ENCODE peak calls at places on chromosomes 12 and 14, in nine cellular contexts. N is GM12878, H is stomach, T is SK-N-SH, E is H1, B is suprapubic skin, F is sigmoid colon, G is transverse colon, D is HepG2. P is an unnamed sample. For H3K27me3, the result is how much of the 10 kb centered on the place peaks cover.

GRCh38 chr12:28535216-28535615 is 345.0 kb downstream of the CCDC91 start:
- DNase-seq in N (no peak), H (no peak), T (no peak), E (no peak), B (no peak), F (no peak), G (no peak), D (no peak), P (no peak)

GRCh38 chr12:68831751-68832503 is 23.9 kb downstream of the MDM2 start:
- DNase-seq in N (no peak), H (no peak), T (no peak), E (no peak), B (no peak), F (no peak), G (no peak), D (no peak), P (no peak)

GRCh38 chr12:77734489-77734888 is 96.2 kb upstream of the NAV3 start:
- DNase-seq in N (no peak), H (no peak), T (no peak), E (no peak), B (no peak), F (no peak), G (no peak), D (no peak), P (no peak)

GRCh38 chr14:105622329-105622955 is 96.1 kb downstream of the TMEM121 start:
- DNase-seq in N (no peak), H (no peak), T (no peak), E (no peak), B (no peak), F (no peak), G (no peak), D (no peak), P (no peak)

GRCh38 chr12:10501031-10501430 is 4.7 kb upstream of the EIF2S3B start:
- DNase-seq in N (no peak), H (no peak), T (no peak), E (no peak), B (no peak), F (no peak), G (no peak), D (no peak), P (no peak)

GRCh38 chr12:130754234-130755001 is 38.3 kb upstream of the RIMBP2 start:
- DNase-seq in N (no peak), H (no peak), T (no peak), E (no peak), B (no peak), F (peak), G (no peak), D (no peak), P (no peak)

GRCh38 chr12:3263939-3264699 is 186.9 kb downstream of the TSPAN9 start:
- DNase-seq in N (no peak), H (no peak), T (peak), E (no peak), B (no peak), F (no peak), G (no peak), D (no peak), P (no peak)

GRCh38 chr12:78118486-78118885 is 287.8 kb downstream of the NAV3 start:
- DNase-seq in N (no peak), H (no peak), T (no peak), E (no peak), B (no peak), F (no peak), G (no peak), D (no peak), P (no peak)

GRCh38 chr12:74051848-74052247 is 485.8 kb upstream of the ATXN7L3B start:
- DNase-seq in N (no peak), H (no peak), T (no peak), E (no peak), B (no peak), F (no peak), G (no peak), D (no peak), P (no peak)

GRCh38 chr12:1592444-1593231 is 1.7 kb downstream of the FBXL14 start:
- DNase-seq in N (no peak), H (no peak), T (peak), E (no peak), B (no peak), F (peak), G (peak), D (no peak), P (peak)

GRCh38 chr14:77955816-77956796 is 156.2 kb downstream of the ADCK1 start:
- DNase-seq in N (no peak), H (no peak), T (no peak), E (no peak), B (no peak), F (no peak), G (no peak), D (no peak), P (no peak)

GRCh38 chr12:31362759-31363415 is 36.9 kb upstream of the SINHCAF start:
- DNase-seq in N (peak), H (peak), T (no peak), E (no peak), B (no peak), F (no peak), G (peak), D (peak), P (no peak)

GRCh38 chr12:115255257-115255656 is 571.3 kb upstream of the TBX3 start:
- DNase-seq in N (no peak), H (no peak), T (peak), E (no peak), B (no peak), F (no peak), G (no peak), D (no peak), P (no peak)

GRCh38 chr12:6241495-6241894 is 41.3 kb downstream of the CD9 start:
- DNase-seq in N (no peak), H (peak), T (no peak), E (no peak), B (no peak), F (no peak), G (peak), D (no peak), P (peak)

GRCh38 chr12:68271346-68271745 is 17.9 kb upstream of the IL22 start:
- DNase-seq in N (no peak), H (no peak), T (no peak), E (no peak), B (no peak), F (no peak), G (no peak), D (no peak), P (no peak)

GRCh38 chr12:87238466-87238865 is 790.7 kb downstream of the C12orf50 start:
- DNase-seq in N (no peak), H (no peak), T (no peak), E (no peak), B (no peak), F (no peak), G (no peak), D (no peak), P (no peak)

GRCh38 chr14:95402612-95403011 is 82.9 kb upstream of the CLMN start:
- DNase-seq in N (no peak), H (no peak), T (no peak), E (no peak), B (no peak), F (no peak), G (no peak), D (no peak), P (no peak)

GRCh38 chr14:74583689-74584434 is 28.2 kb downstream of the LTBP2 start:
- DNase-seq in N (no peak), H (no peak), T (no peak), E (no peak), B (no peak), F (peak), G (no peak), D (no peak), P (no peak)

GRCh38 chr14:85421166-85421877 is 108.6 kb upstream of the FLRT2 start:
- DNase-seq in N (no peak), H (no peak), T (no peak), E (no peak), B (no peak), F (no peak), G (no peak), D (no peak), P (no peak)

GRCh38 chr14:30990766-30991165 is 34.7 kb upstream of the AP4S1 start:
- DNase-seq in N (no peak), H (no peak), T (no peak), E (no peak), B (no peak), F (no peak), G (no peak), D (no peak), P (no peak)

GRCh38 chr12:115871714-115872113 is 405.8 kb downstream of the MED13L start:
- DNase-seq in N (no peak), H (no peak), T (peak), E (no peak), B (no peak), F (no peak), G (peak), D (peak), P (no peak)

GRCh38 chr12:48265792-48266191 is 62.7 kb upstream of the OR10AD1 start:
- DNase-seq in N (no peak), H (no peak), T (no peak), E (no peak), B (no peak), F (no peak), G (no peak), D (no peak), P (no peak)

GRCh38 chr14:72582582-72582981 is 311.3 kb downstream of the DPF3 start:
- DNase-seq in N (no peak), H (no peak), T (no peak), E (no peak), B (no peak), F (no peak), G (no peak), D (no peak), P (no peak)

GRCh38 chr14:96824283-96824682 is 27.1 kb downstream of the VRK1 start:
- DNase-seq in N (no peak), H (no peak), T (no peak), E (no peak), B (no peak), F (no peak), G (no peak), D (no peak), P (no peak)

GRCh38 chr12:2756756-2757155 is 38.0 kb upstream of the FKBP4 start:
- DNase-seq in N (no peak), H (no peak), T (no peak), E (no peak), B (no peak), F (no peak), G (no peak), D (no peak), P (no peak)

DNA sequence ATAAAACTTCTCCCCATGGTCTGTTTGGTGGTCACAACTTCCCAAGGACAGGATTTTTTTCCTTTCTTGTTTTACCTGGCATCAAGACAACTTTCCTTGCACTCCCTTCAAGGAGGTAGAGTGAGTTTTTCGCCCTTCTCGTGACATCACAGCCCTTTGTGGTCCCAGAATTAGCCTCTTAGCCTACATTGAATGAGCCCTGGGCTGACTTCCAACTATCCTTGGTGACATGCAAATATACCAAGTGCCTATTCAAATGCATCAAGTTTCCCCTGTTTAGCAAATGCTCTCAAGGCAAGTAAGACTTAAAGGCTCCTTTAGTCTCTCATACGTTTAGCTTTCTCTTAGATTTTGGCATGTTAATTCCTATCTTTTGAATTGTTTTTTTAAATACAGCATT is 36.6 kb downstream of the TC2N start:
- DNase-seq in N (peak), H (peak), T (no peak), E (peak), B (no peak), F (no peak), G (peak), D (no peak), P (peak)
- TF ChIP-seq EP300 in N (no peak), H (no peak), T (no peak), E (no peak), B (no peak), F (no peak), G (no peak), D (no peak), P (no peak)

GRCh38 chr14:104405566-104406226 is 173.9 kb upstream of the C14orf180 start:
- DNase-seq in N (no peak), H (no peak), T (no peak), E (no peak), B (no peak), F (no peak), G (no peak), D (no peak), P (no peak)
- H3K27me3 ChIP-seq in N (under half), H (under half), T (under half), E (under half), B (under half), F (under half), G (under half), D (under half), P (under half)

GRCh38 chr14:50311974-50312733 is at the start of the genes DMAC2L and L2HGDH:
- DNase-seq in N (peak), H (peak), T (peak), E (peak), B (peak), F (peak), G (peak), D (peak), P (peak)
- TF ChIP-seq POLR2AphosphoS5 in N (peak), H (peak), T (peak), E (peak), B (no peak), F (peak), G (peak), D (peak), P (peak)

GRCh38 chr14:25759251-25759650 is 709.3 kb upstream of the STXBP6 start:
- DNase-seq in N (no peak), H (no peak), T (no peak), E (no peak), B (no peak), F (no peak), G (no peak), D (no peak), P (no peak)
- TF ChIP-seq EP300 in N (no peak), H (no peak), T (no peak), E (no peak), B (no peak), F (no peak), G (no peak), D (no peak), P (no peak)

GRCh38 chr12:123873795-123874194 is 98.8 kb downstream of the CCDC92 start:
- DNase-seq in N (no peak), H (no peak), T (no peak), E (no peak), B (no peak), F (no peak), G (no peak), D (no peak), P (no peak)
- H3K27me3 ChIP-seq in N (under half), H (under half), T (under half), E (under half), B (under half), F (under half), G (under half), D (under half), P (under half)

GRCh38 chr14:102583726-102584125 is 8.7 kb upstream of the RCOR1 start:
- DNase-seq in N (no peak), H (no peak), T (no peak), E (no peak), B (no peak), F (no peak), G (no peak), D (no peak), P (no peak)
- TF ChIP-seq POLR2AphosphoS5 in N (no peak), H (no peak), T (no peak), E (no peak), B (no peak), F (no peak), G (no peak), D (no peak), P (no peak)